ENCODE peak calls at places on chromosomes 7 and 10, in nine cellular contexts. O, R, A, W, F, E, H, I and G are unnamed samples.

GRCh38 chr7:111173990-111174389 is 83.1 kb downstream of the LRRN3 start:
- DNase-seq in O (no peak), R (no peak), A (no peak), W (no peak), F (no peak), E (no peak), H (no peak), I (no peak), G (no peak)

GRCh38 chr7:1922071-1922869 is 252.2 kb downstream of the ELFN1 start:
- DNase-seq in O (no peak), R (peak; percentile 84), A (no peak), W (no peak), F (no peak), E (no peak), H (peak; percentile 48), I (peak; percentile 81), G (no peak)

GRCh38 chr10:74947781-74948401 is 121.5 kb downstream of the KAT6B start:
- DNase-seq in O (no peak), R (no peak), A (no peak), W (no peak), F (peak; percentile 82), E (no peak), H (no peak), I (no peak), G (no peak)

GRCh38 chr10:59804220-59804619 is 51.0 kb upstream of the MRLN start:
- DNase-seq in O (no peak), R (no peak), A (no peak), W (no peak), F (no peak), E (no peak), H (no peak), I (no peak), G (no peak)

GRCh38 chr7:48299580-48300169 is 128.4 kb downstream of the ABCA13 start:
- DNase-seq in O (peak; percentile 36), R (no peak), A (no peak), W (peak; percentile 8), F (no peak), E (peak; percentile 47), H (no peak), I (peak; percentile 79), G (no peak)

GRCh38 chr10:126017961-126018560 is 121.7 kb downstream of the FANK1 start:
- DNase-seq in O (no peak), R (no peak), A (no peak), W (no peak), F (no peak), E (no peak), H (no peak), I (no peak), G (no peak)

GRCh38 chr10:63208981-63209380 is 75.9 kb downstream of the NRBF2 start:
- DNase-seq in O (no peak), R (no peak), A (no peak), W (no peak), F (no peak), E (no peak), H (no peak), I (peak; percentile 18), G (no peak)

GRCh38 chr10:14916600-14916999 is 37.3 kb downstream of the DCLRE1C start:
- DNase-seq in O (no peak), R (no peak), A (no peak), W (no peak), F (no peak), E (no peak), H (no peak), I (no peak), G (no peak)

GRCh38 chr10:2244476-2244875 is 507.2 kb upstream of the ADARB2 start:
- DNase-seq in O (no peak), R (no peak), A (no peak), W (no peak), F (no peak), E (no peak), H (no peak), I (no peak), G (no peak)

GRCh38 chr10:94230134-94230785 is 132.5 kb downstream of the NOC3L start:
- DNase-seq in O (no peak), R (no peak), A (no peak), W (no peak), F (no peak), E (no peak), H (no peak), I (no peak), G (no peak)

GRCh38 chr10:73625004-73625883 is 16.0 kb downstream of the MYOZ1 start:
- DNase-seq in O (peak; percentile 33), R (peak; percentile 73), A (no peak), W (no peak), F (peak; percentile 37), E (no peak), H (no peak), I (peak; percentile 53), G (no peak)